ENCODE peak calls at places on chromosome 1, in ten cellular contexts. Z is progenitor cell of endocrine pancreas; Y is upper lobe of right lung; R is AG04450; I is M059J; D is kidney glomerular epithelial cell; F is neural crest cell; B is activated T-helper 9 cell treated with anti-CD3 and anti-CD28 coated beads, Interleukin-2, amount 50 U/mL, for 16 hours; J is activated CD8-positive, alpha-beta T cell treated with anti-CD3 and anti-CD28 coated beads, Interleukin-2, amount 10 ng/mL, durations not matched to agents 7 days and 5 days; M is spleen. V is an unnamed sample.

GRCh38 chr1:86866665-86867064 is 47.3 kb downstream of the SELENOF start:
- DNase-seq in Z (no peak), Y (no peak), R (peak), I (peak), D (no peak), F (no peak), B (no peak), J (no peak), M (no peak), V (no peak)

GRCh38 chr1:178294654-178295053 is 200.8 kb downstream of the RASAL2 start:
- DNase-seq in Z (no peak), Y (no peak), R (no peak), I (no peak), D (no peak), F (no peak), B (no peak), J (no peak), M (no peak), V (no peak)

GRCh38 chr1:234173968-234174367 is 199.3 kb upstream of the COA6 start:
- DNase-seq in Z (no peak), Y (no peak), R (no peak), I (no peak), D (no peak), F (no peak), B (no peak), J (no peak), M (no peak), V (no peak)

GRCh38 chr1:166485620-166486019 is 318.8 kb upstream of the FAM78B start:
- DNase-seq in Z (no peak), Y (no peak), R (no peak), I (peak), D (peak), F (no peak), B (no peak), J (no peak), M (no peak), V (no peak)

GRCh38 chr1:67460648-67461500 is 30.7 kb upstream of the SERBP1 start:
- DNase-seq in Z (no peak), Y (no peak), R (no peak), I (peak), D (no peak), F (no peak), B (no peak), J (no peak), M (no peak), V (no peak)

GRCh38 chr1:2465371-2466269 is 10.5 kb upstream of the PLCH2 start:
- DNase-seq in Z (no peak), Y (no peak), R (no peak), I (no peak), D (no peak), F (no peak), B (no peak), J (no peak), M (no peak), V (no peak)

GRCh38 chr1:87129038-87129437 is 199.6 kb upstream of the LMO4 start:
- DNase-seq in Z (no peak), Y (no peak), R (no peak), I (no peak), D (no peak), F (no peak), B (no peak), J (no peak), M (no peak), V (no peak)

GRCh38 chr1:230536641-230537155 is 105.6 kb upstream of the COG2 start:
- DNase-seq in Z (no peak), Y (no peak), R (no peak), I (no peak), D (no peak), F (no peak), B (no peak), J (no peak), M (no peak), V (no peak)

GRCh38 chr1:170619167-170620030 is 44.5 kb upstream of the PRRX1 start:
- DNase-seq in Z (no peak), Y (no peak), R (no peak), I (no peak), D (no peak), F (no peak), B (no peak), J (no peak), M (no peak), V (no peak)